ENCODE peak calls at places on chromosome 19, in seven cellular contexts. P is mesenchymal stem cell, D is ovary, T is pancreas, N is esophagus squamous epithelium, M is stomach, W is tibial artery. K is an unnamed sample. For H3K36me3, the result is how much of the 10 kb centered on the place peaks cover.

GRCh38 chr19:7211191-7211988 is 82.8 kb downstream of the INSR start:
- DNase-seq in P (no peak), D (peak), T (peak), N (no peak), M (peak), W (peak), K (no peak)

GRCh38 chr19:49497047-49497789 is 984 bp downstream of the RPS11 start:
- DNase-seq in P (peak), D (no peak), T (peak), N (no peak), M (peak), W (no peak), K (peak)

GRCh38 chr19:32287811-32288227 is 57.6 kb upstream of the ZNF507 start:
- DNase-seq in P (peak), D (peak), T (no peak), N (no peak), M (peak), W (peak), K (peak)

GRCh38 chr19:18742838-18743237 is 48.3 kb downstream of the COMP start:
- DNase-seq in P (no peak), D (no peak), T (peak), N (no peak), M (no peak), W (no peak), K (peak)

GRCh38 chr19:48926909-48927308 is 6.6 kb upstream of the DHDH start:
- DNase-seq in P (peak), D (peak), T (no peak), N (no peak), M (peak), W (peak), K (peak)

GRCh38 chr19:35153701-35154534 is 617 bp upstream of the FXYD5 start:
- DNase-seq in P (peak), D (no peak), T (peak), N (no peak), M (peak), W (no peak), K (no peak)

GRCh38 chr19:47719047-47719885 is 6.0 kb downstream of the EHD2 start:
- DNase-seq in P (peak), D (peak), T (peak), N (no peak), M (peak), W (peak), K (peak)

GRCh38 chr19:3361384-3362216 is 4.8 kb upstream of the NFIC start:
- DNase-seq in P (peak), D (no peak), T (peak), N (no peak), M (no peak), W (peak), K (peak)

GRCh38 chr19:47707135-47707925 is 5.9 kb upstream of the EHD2 start:
- DNase-seq in P (peak), D (no peak), T (peak), N (no peak), M (peak), W (peak), K (peak)

GRCh38 chr19:31448221-31448657 is 99.0 kb upstream of the TSHZ3 start:
- DNase-seq in P (peak), D (peak), T (peak), N (no peak), M (peak), W (no peak), K (peak)

GRCh38 chr19:29748996-29749395 is 33.9 kb upstream of the C19orf12 start:
- DNase-seq in P (no peak), D (no peak), T (no peak), N (no peak), M (no peak), W (no peak), K (no peak)

GRCh38 chr19:5880604-5881078 is 10.3 kb upstream of the FUT5 start:
- DNase-seq in P (peak), D (no peak), T (no peak), N (no peak), M (no peak), W (no peak), K (no peak)

GRCh38 chr19:44435441-44435840 is 12.8 kb downstream of the ZNF229 start:
- DNase-seq in P (no peak), D (no peak), T (no peak), N (no peak), M (no peak), W (no peak), K (no peak)

GRCh38 chr19:33394006-33394722 is 20.7 kb downstream of the CEBPG start:
- DNase-seq in P (peak), D (no peak), T (peak), N (no peak), M (no peak), W (peak), K (peak)

GRCh38 chr19:7247160-7247559 is 47.1 kb downstream of the INSR start:
- DNase-seq in P (no peak), D (no peak), T (no peak), N (no peak), M (no peak), W (no peak), K (peak)

GRCh38 chr19:7883796-7884570 is 4.3 kb upstream of the LRRC8E start:
- DNase-seq in P (peak), D (no peak), T (no peak), N (no peak), M (no peak), W (no peak), K (no peak)

GRCh38 chr19:56106993-56107392 is 14.1 kb downstream of the ZNF787 start:
- DNase-seq in P (no peak), D (no peak), T (no peak), N (no peak), M (no peak), W (no peak), K (no peak)

GRCh38 chr19:35178701-35179100 is 24.2 kb downstream of the FXYD5 start:
- DNase-seq in P (no peak), D (no peak), T (no peak), N (no peak), M (no peak), W (no peak), K (no peak)

GRCh38 chr19:29771708-29772415 is 39.9 kb upstream of the CCNE1 start:
- DNase-seq in P (peak), D (peak), T (peak), N (no peak), M (peak), W (no peak), K (no peak)

GRCh38 chr19:4861147-4861546 is 6.3 kb downstream of the PLIN3 start:
- DNase-seq in P (no peak), D (no peak), T (peak), N (no peak), M (peak), W (no peak), K (peak)
- H3K36me3 ChIP-seq in P (half or more), D (under half), T (under half), N (half or more), M (half or more), W (half or more), K (under half)

GRCh38 chr19:38675611-38676010 is 28.2 kb downstream of the ACTN4 start:
- DNase-seq in P (no peak), D (no peak), T (no peak), N (no peak), M (no peak), W (no peak), K (no peak)

GRCh38 chr19:38676023-38676877 is 28.8 kb downstream of the ACTN4 start:
- DNase-seq in P (peak), D (peak), T (no peak), N (no peak), M (no peak), W (no peak), K (no peak)

GRCh38 chr19:38673030-38673429 is 25.6 kb downstream of the ACTN4 start:
- DNase-seq in P (no peak), D (no peak), T (no peak), N (no peak), M (no peak), W (no peak), K (no peak)

GRCh38 chr19:38676878-38677646 is 29.6 kb downstream of the ACTN4 start:
- DNase-seq in P (no peak), D (no peak), T (no peak), N (no peak), M (no peak), W (no peak), K (peak)

DNA sequence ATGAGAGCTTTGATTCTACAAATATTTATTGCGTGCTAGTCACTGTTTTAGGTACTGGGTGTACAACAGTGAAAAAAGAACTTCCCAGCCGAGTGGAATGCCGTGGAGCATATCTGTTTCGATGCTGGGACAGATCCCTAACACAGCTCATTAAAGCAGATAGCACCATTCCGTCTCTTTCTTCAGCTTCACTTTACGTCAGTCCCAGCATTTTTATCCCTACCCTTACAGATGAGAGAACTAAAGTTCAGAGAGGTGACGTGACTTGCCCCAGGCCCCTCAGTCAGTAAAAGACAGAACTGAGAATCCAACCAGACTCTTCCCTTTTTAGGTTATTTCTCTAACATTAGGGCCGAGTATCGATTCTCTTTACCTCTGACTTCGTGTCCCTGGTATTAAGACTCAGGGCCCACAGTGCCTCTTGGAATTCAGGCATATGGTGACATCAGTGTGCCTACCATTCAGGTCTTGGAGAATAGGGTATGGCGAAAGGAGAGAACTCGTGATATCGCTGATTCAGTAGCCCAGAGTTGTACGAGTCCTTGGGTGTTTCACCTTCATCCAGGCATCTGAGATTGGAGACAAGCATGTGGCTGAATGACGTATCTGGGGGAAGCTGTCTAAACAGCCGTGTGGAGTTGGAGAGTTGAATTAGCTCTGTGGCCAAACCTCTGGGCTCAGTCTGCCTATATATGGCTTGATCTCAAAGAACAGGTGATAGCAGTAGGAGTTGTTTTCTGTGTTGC is 27.1 kb downstream of the ACTN4 start:
- DNase-seq in P (peak), D (no peak), T (no peak), N (no peak), M (no peak), W (no peak), K (no peak)
- H3K4me3 ChIP-seq in P (no peak), D (no peak), T (no peak), N (no peak), M (no peak), W (no peak), K (no peak)

GRCh38 chr19:42290136-42290522 is 11.8 kb upstream of the PRR19 start:
- DNase-seq in P (no peak), D (no peak), T (no peak), N (no peak), M (no peak), W (no peak), K (no peak)
- H3K36me3 ChIP-seq in P (half or more), D (under half), T (under half), N (half or more), M (half or more), W (half or more), K (under half)

GRCh38 chr19:58355891-58356235 is 2.6 kb upstream of the A1BG start:
- DNase-seq in P (no peak), D (no peak), T (no peak), N (no peak), M (no peak), W (no peak), K (no peak)
- H3K4me3 ChIP-seq in P (peak), D (peak), T (peak), N (peak), M (peak), W (peak), K (no peak)

DNA sequence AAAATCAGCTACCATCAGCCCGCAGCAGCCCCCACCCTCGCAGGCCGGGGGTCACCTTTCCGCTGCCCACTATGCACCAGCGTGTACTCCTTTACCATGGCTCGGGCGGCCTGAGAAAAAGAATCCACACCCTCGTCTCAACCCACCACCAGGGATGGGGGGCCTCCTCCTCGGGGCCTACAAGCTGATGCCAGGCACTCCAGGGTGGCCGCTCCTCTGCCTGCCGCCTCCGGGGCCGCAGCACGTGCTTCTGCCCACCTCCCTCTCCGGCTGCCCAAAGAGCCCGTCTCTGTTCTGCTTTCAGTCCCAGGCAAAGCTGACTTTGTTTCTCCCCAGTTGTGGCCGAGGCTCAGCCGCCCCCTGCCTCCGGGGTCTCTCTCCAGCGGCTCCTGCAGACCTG is 11.1 kb upstream of the MEX3D start:
- DNase-seq in P (no peak), D (no peak), T (no peak), N (no peak), M (no peak), W (no peak), K (no peak)
- H3K36me3 ChIP-seq in P (half or more), D (under half), T (under half), N (half or more), M (half or more), W (half or more), K (under half)

DNA sequence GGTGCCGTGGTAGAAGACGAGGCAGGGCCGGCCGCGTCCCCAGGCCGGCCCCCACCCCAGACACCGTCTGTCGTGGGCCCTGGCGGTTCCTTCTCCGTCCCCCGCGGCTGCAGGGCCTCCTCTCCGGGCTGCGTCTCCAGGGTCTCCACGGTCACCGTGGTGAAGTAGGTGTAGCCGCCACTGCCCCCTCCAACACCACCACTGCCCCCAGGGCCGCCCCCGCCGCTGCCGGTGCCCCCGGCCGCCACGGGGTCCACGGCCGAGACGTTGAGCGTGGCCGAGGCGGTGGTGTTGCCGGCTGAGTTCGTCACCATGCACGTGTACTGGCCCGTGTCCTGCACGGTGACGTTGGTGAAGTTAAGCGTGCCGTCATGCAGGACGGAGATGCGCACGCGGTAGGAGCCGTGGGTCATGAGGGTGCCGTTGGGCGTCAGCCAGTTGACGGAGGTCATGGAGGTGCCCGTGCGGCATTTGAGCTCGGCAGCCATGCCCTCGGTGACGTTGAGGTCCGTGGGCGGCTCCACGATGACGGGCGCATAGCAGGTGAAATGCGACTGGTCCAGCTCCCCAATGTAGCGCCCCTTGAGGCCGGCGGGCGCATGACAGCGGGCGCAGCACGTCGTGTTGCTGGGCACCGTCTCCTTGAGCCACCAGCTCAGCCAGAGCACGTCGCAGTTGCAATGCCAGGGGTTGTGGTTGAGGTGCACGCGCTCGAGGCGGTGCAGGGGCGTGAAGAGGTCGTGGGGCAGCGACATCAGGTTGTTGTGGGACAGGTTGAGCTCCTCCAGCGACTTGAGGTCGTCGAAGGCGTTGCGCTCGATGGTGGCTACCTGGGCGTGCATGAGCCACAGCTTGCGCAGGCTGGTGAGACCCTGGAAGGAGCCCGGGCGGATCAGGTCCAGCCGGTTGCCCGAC is 4.6 kb upstream of the ASPDH start:
- DNase-seq in P (no peak), D (no peak), T (no peak), N (no peak), M (no peak), W (no peak), K (peak)
- H3K4me3 ChIP-seq in P (no peak), D (no peak), T (no peak), N (no peak), M (no peak), W (no peak), K (no peak)

DNA sequence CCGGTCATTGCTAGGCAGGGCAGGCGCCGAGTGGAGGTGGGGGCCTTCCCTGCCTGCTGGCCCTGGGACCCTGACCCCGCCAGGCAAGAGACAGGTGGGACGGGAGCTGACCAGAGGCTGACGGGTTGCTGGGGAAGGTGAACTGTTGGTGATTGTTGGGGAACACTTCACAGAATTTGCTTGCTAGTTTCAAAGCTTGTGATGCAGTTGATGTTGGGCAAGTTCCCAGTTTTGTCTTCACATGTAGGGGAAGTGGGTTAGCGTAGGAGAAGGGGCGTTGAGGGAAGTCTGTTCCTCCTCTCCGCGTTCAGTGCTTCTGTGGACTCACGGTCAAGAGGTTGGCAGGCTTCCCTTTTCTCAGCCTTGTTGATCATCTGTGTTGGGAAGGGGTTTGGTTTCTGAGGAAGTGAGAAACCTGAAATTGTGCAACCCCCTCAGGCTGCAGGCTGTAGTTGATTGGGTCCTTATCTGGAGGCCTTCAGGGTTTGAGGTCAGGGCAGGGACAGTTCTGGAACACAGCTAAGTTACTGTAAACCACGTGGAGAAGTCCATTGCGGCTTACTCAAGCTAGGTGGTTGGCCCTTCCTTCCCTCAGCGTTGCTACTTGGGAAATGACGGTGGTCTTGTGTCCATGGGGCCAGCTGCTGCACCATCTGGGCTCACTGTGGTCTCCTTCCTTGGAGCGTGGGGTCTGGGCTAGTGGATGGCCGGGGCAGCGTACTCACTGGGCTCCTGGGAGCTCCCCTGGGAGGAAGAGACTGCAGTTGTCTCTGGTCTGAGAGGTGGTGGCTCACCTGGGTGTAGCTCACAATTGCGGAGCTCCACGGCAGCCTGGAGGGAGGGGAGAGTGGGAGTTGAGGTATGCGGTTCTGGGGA is 7.5 kb downstream of the RPS9 start:
- DNase-seq in P (peak), D (peak), T (peak), N (no peak), M (peak), W (no peak), K (peak)
- H3K36me3 ChIP-seq in P (half or more), D (under half), T (under half), N (half or more), M (half or more), W (half or more), K (under half)

GRCh38 chr19:4732680-4733114 is 9.1 kb upstream of the DPP9 start:
- DNase-seq in P (peak), D (no peak), T (no peak), N (no peak), M (peak), W (no peak), K (peak)
- H3K4me3 ChIP-seq in P (no peak), D (no peak), T (no peak), N (no peak), M (no peak), W (no peak), K (no peak)

GRCh38 chr19:10641248-10641647 is 12.9 kb upstream of the ILF3 start:
- DNase-seq in P (no peak), D (no peak), T (no peak), N (no peak), M (no peak), W (no peak), K (no peak)
- H3K36me3 ChIP-seq in P (half or more), D (under half), T (under half), N (half or more), M (half or more), W (half or more), K (under half)